ENCODE peak calls at places on chromosomes 7 and 10, in five cellular contexts. E is fibroblast of pulmonary artery, K is GM06990, X is H7, M is AG08395. A is an unnamed sample.

GRCh38 chr7:82886324-82886723 is 276.4 kb downstream of the PCLO start:
- DNase-seq in E (no peak), K (no peak), X (no peak), M (no peak), A (no peak)

GRCh38 chr10:12481956-12482355 is 132.6 kb downstream of the CAMK1D start:
- DNase-seq in E (no peak), K (no peak), X (no peak), M (no peak), A (no peak)

GRCh38 chr10:28768227-28768626 is 90.9 kb downstream of the BAMBI start:
- DNase-seq in E (no peak), K (no peak), X (no peak), M (no peak), A (no peak)

GRCh38 chr10:78780551-78780961 is 288.2 kb upstream of the ZMIZ1 start:
- DNase-seq in E (no peak), K (no peak), X (no peak), M (no peak), A (peak)

GRCh38 chr10:114244126-114244525 is 5.1 kb downstream of the VWA2 start:
- DNase-seq in E (no peak), K (no peak), X (no peak), M (no peak), A (no peak)

GRCh38 chr10:27530477-27530876 is 26.4 kb downstream of the RAB18 start:
- DNase-seq in E (no peak), K (no peak), X (no peak), M (no peak), A (no peak)

GRCh38 chr7:49127359-49127848 is 203.1 kb downstream of the CDC14C start:
- DNase-seq in E (no peak), K (no peak), X (no peak), M (no peak), A (no peak)

GRCh38 chr7:104767826-104768536 is 246.0 kb upstream of the KMT2E start:
- DNase-seq in E (no peak), K (no peak), X (peak), M (no peak), A (no peak)

GRCh38 chr7:82729172-82730030 is 285.8 kb upstream of the CACNA2D1 start:
- DNase-seq in E (peak), K (no peak), X (peak), M (peak), A (no peak)

GRCh38 chr7:94236960-94237359 is 157.7 kb upstream of the COL1A2 start:
- DNase-seq in E (no peak), K (no peak), X (peak), M (no peak), A (no peak)

GRCh38 chr10:9342865-9343450 is 1288.5 kb downstream of the GATA3 start:
- DNase-seq in E (peak), K (peak), X (peak), M (peak), A (no peak)

GRCh38 chr10:49230004-49230403 is 41.8 kb upstream of the TMEM273 start:
- DNase-seq in E (no peak), K (no peak), X (no peak), M (no peak), A (no peak)

A was measured in islet precursor cell.